ENCODE peak calls at places on chromosomes 6 and 20, in seven cellular contexts. D is cardiac muscle cell, X is kidney tubule cell, M is HFFc6, Z is GM13976, Q is neural crest cell, H is progenitor cell of endocrine pancreas. K is an unnamed sample.

GRCh38 chr6:104855507-104855906 is 4.2 kb downstream of the HACE1 start:
- DNase-seq in D (peak; percentile 12), X (peak; percentile 37), M (peak; percentile 50), Z (no peak), Q (no peak), H (no peak), K (no peak)

GRCh38 chr6:64230530-64230929 is 594.9 kb downstream of the PHF3 start:
- DNase-seq in D (no peak), X (no peak), M (no peak), Z (no peak), Q (no peak), H (no peak), K (peak; percentile 54)

GRCh38 chr6:33633462-33634158 is 12.5 kb downstream of the ITPR3 start:
- DNase-seq in D (peak; percentile 76), X (peak; percentile 73), M (peak; percentile 50), Z (peak; percentile 92), Q (no peak), H (no peak), K (peak; percentile 67)

GRCh38 chr6:130676077-130676772 is 151.0 kb upstream of the SMLR1 start:
- DNase-seq in D (no peak), X (no peak), M (peak; percentile 31), Z (no peak), Q (no peak), H (no peak), K (peak; percentile 55)

GRCh38 chr6:43932259-43932900 is 162.4 kb downstream of the VEGFA start:
- DNase-seq in D (no peak), X (no peak), M (no peak), Z (no peak), Q (no peak), H (no peak), K (no peak)

GRCh38 chr20:48680650-48681049 is 147.1 kb downstream of the PREX1 start:
- DNase-seq in D (no peak), X (no peak), M (no peak), Z (no peak), Q (no peak), H (no peak), K (no peak)

GRCh38 chr20:35654415-35654814 is 10.3 kb downstream of the CPNE1 start:
- DNase-seq in D (no peak), X (no peak), M (no peak), Z (no peak), Q (no peak), H (no peak), K (no peak)

GRCh38 chr6:54059683-54060082 is 51.6 kb upstream of the MLIP start:
- DNase-seq in D (no peak), X (no peak), M (no peak), Z (no peak), Q (no peak), H (no peak), K (no peak)

GRCh38 chr20:22353586-22353985 is 230.8 kb downstream of the FOXA2 start:
- DNase-seq in D (no peak), X (no peak), M (no peak), Z (no peak), Q (no peak), H (no peak), K (no peak)

GRCh38 chr20:1846341-1846740 is 48.9 kb upstream of the SIRPA start:
- DNase-seq in D (no peak), X (no peak), M (no peak), Z (no peak), Q (no peak), H (no peak), K (no peak)

GRCh38 chr6:104505838-104506237 is 353.9 kb downstream of the HACE1 start:
- DNase-seq in D (no peak), X (peak; percentile 60), M (no peak), Z (no peak), Q (no peak), H (no peak), K (no peak)

GRCh38 chr20:6651016-6651415 is 116.5 kb upstream of the BMP2 start:
- DNase-seq in D (peak; percentile 58), X (peak; percentile 90), M (no peak), Z (no peak), Q (no peak), H (no peak), K (no peak)

GRCh38 chr6:12012231-12012565 is at the start of gene HIVEP1:
- DNase-seq in D (peak; percentile 36), X (peak; percentile 40), M (no peak), Z (peak; percentile 33), Q (peak; percentile 34), H (peak; percentile 42), K (no peak)

GRCh38 chr6:93676506-93676905 is 257.1 kb upstream of the EPHA7 start:
- DNase-seq in D (no peak), X (peak; percentile 57), M (no peak), Z (no peak), Q (no peak), H (no peak), K (no peak)

GRCh38 chr20:572752-573151 is 29.2 kb upstream of the CSNK2A1 start:
- DNase-seq in D (no peak), X (no peak), M (no peak), Z (no peak), Q (no peak), H (no peak), K (no peak)

GRCh38 chr20:63536997-63537524 is at the start of gene PTK6:
- DNase-seq in D (no peak), X (no peak), M (no peak), Z (peak; percentile 77), Q (no peak), H (no peak), K (no peak)

GRCh38 chr6:82270791-82271392 is 23.3 kb upstream of the IBTK start:
- DNase-seq in D (peak; percentile 60), X (peak; percentile 60), M (peak; percentile 27), Z (peak; percentile 50), Q (no peak), H (no peak), K (peak; percentile 65)

GRCh38 chr20:61940976-61941720 is 124.5 kb downstream of the TAF4 start:
- DNase-seq in D (no peak), X (no peak), M (no peak), Z (no peak), Q (no peak), H (no peak), K (no peak)

GRCh38 chr6:1597924-1598323 is 11.8 kb upstream of the FOXC1 start:
- DNase-seq in D (peak; percentile 78), X (peak; percentile 16), M (peak; percentile 37), Z (no peak), Q (no peak), H (no peak), K (no peak)

GRCh38 chr6:100343678-100344077 is 121.0 kb downstream of the SIM1 start:
- DNase-seq in D (peak; percentile 39), X (peak; percentile 25), M (peak; percentile 58), Z (no peak), Q (no peak), H (no peak), K (no peak)

GRCh38 chr20:39897058-39897457 is 792.0 kb downstream of the MAFB start:
- DNase-seq in D (no peak), X (no peak), M (peak; percentile 1), Z (no peak), Q (no peak), H (no peak), K (no peak)

K was measured in NCI-H82.